ENCODE peak calls at places on chromosomes 11 and 22, in five cellular contexts. W is uterus, I is heart left ventricle, U is mammary epithelial cell, H is HFFc6. T is an unnamed sample.

GRCh38 chr11:36427876-36428275 is 82.2 kb downstream of the TRAF6 start:
- DNase-seq in H (no peak), U (peak), W (no peak), I (no peak), T (no peak)

GRCh38 chr22:37284126-37284806 is 2.0 kb downstream of the CYTH4 start:
- DNase-seq in I (no peak), U (no peak), W (no peak), H (no peak), T (no peak)

GRCh38 chr22:49046546-49047305 is 780.9 kb downstream of the BRD1 start:
- DNase-seq in W (peak), I (peak), U (no peak), H (no peak), T (peak)

GRCh38 chr11:22302368-22302767 is 35.8 kb upstream of the SLC17A6 start:
- DNase-seq in W (no peak), U (no peak), I (no peak), H (no peak), T (no peak)

GRCh38 chr11:11636671-11637070 is 14.9 kb upstream of the GALNT18 start:
- DNase-seq in W (no peak), I (no peak), H (no peak), U (no peak), T (no peak)

GRCh38 chr22:30426395-30427353 is 1.1 kb downstream of the MTFP1 start:
- DNase-seq in W (peak), H (peak), I (peak), U (peak), T (peak)

GRCh38 chr11:126076641-126077040 is 14.0 kb upstream of the CDON start:
- DNase-seq in U (no peak), H (no peak), I (no peak), W (no peak), T (no peak)

GRCh38 chr11:77073328-77074001 is 6.7 kb downstream of the CAPN5 start:
- DNase-seq in H (peak), W (peak), U (peak), I (peak), T (no peak)

GRCh38 chr11:129375731-129376657 is at the start of gene BARX2:
- DNase-seq in W (no peak), H (peak), U (peak), I (no peak), T (peak)

GRCh38 chr11:2121227-2122130 is 17.7 kb downstream of the IGF2 start:
- DNase-seq in W (no peak), U (no peak), I (no peak), H (no peak), T (no peak)

GRCh38 chr11:27427183-27427980 is 45.2 kb downstream of the LGR4 start:
- DNase-seq in U (no peak), W (no peak), I (no peak), H (peak), T (no peak)

GRCh38 chr22:45154383-45154782 is 9.3 kb upstream of the NUP50 start:
- DNase-seq in W (no peak), I (no peak), U (no peak), H (peak), T (no peak)

GRCh38 chr11:62908468-62909072 is 12.6 kb downstream of the CHRM1 start:
- DNase-seq in W (no peak), U (no peak), H (no peak), I (no peak), T (no peak)

GRCh38 chr22:46541536-46541935 is 4.1 kb upstream of the CELSR1 start:
- DNase-seq in U (no peak), H (no peak), I (no peak), W (no peak), T (no peak)

GRCh38 chr22:30325065-30325720 is 1.5 kb downstream of the TBC1D10A start:
- DNase-seq in H (peak), I (peak), U (peak), W (peak), T (peak)

GRCh38 chr11:133946018-133946417 is 10.8 kb downstream of the IGSF9B start:
- DNase-seq in U (no peak), I (no peak), H (no peak), W (no peak), T (no peak)

GRCh38 chr22:28411125-28411524 is 268.5 kb downstream of the TTC28 start:
- DNase-seq in I (no peak), U (no peak), W (no peak), H (peak), T (no peak)

GRCh38 chr11:3866206-3866605 is 10.7 kb downstream of the STIM1 start:
- DNase-seq in U (no peak), H (no peak), I (peak), W (no peak), T (no peak)

GRCh38 chr11:827146-827860 is 416 bp upstream of the CRACR2B start:
- DNase-seq in I (no peak), H (no peak), W (no peak), U (no peak), T (peak)

GRCh38 chr11:117610901-117611300 is 186.1 kb downstream of the DSCAML1 start:
- DNase-seq in I (no peak), H (no peak), U (no peak), W (no peak), T (no peak)

GRCh38 chr11:118214210-118214914 is 10.4 kb downstream of the JAML start:
- DNase-seq in U (no peak), H (no peak), W (no peak), I (peak), T (no peak)

GRCh38 chr11:20022363-20023081 is 137.8 kb downstream of the DBX1 start:
- DNase-seq in I (no peak), W (no peak), U (peak), H (no peak), T (no peak)